ENCODE peak calls at places on chromosomes 16 and 17, in seven cellular contexts. Q, B, V, E, H, A and S are unnamed samples.

GRCh38 chr17:82400830-82401229 is 17.3 kb upstream of the HEXD start:
- DNase-seq in E (no peak), B (peak), Q (peak), A (no peak), V (no peak), H (no peak), S (no peak)

GRCh38 chr16:31086629-31086906 is 2.2 kb downstream of the PRSS53 start:
- DNase-seq in H (no peak), A (no peak), B (no peak), V (no peak), Q (no peak), E (no peak), S (no peak)

GRCh38 chr16:12340151-12340733 is 363.7 kb downstream of the SNX29 start:
- DNase-seq in E (peak), Q (no peak), V (peak), A (no peak), H (no peak), B (peak), S (peak)

GRCh38 chr16:5175263-5175662 is 77.7 kb upstream of the EEF2KMT start:
- DNase-seq in A (no peak), H (no peak), E (no peak), Q (no peak), B (no peak), V (no peak), S (no peak)

GRCh38 chr17:21089145-21089544 is 37.6 kb upstream of the DHRS7B start:
- DNase-seq in A (peak), Q (no peak), E (peak), V (no peak), H (no peak), B (peak), S (no peak)

GRCh38 chr16:554640-555413 is 5.4 kb upstream of the PRR35 start:
- DNase-seq in B (peak), A (peak), E (peak), V (no peak), Q (no peak), H (no peak), S (no peak)

GRCh38 chr17:29433551-29433950 is 43.4 kb downstream of the TAOK1 start:
- DNase-seq in E (no peak), A (no peak), H (no peak), Q (no peak), B (no peak), V (no peak), S (no peak)

GRCh38 chr17:82490512-82491195 is 28.9 kb upstream of the FOXK2 start:
- DNase-seq in V (peak), E (no peak), H (no peak), Q (no peak), A (no peak), B (no peak), S (peak)

GRCh38 chr17:68886401-68886800 is 68.8 kb downstream of the ABCA8 start:
- DNase-seq in A (no peak), V (no peak), Q (no peak), B (no peak), H (no peak), E (no peak), S (no peak)

GRCh38 chr16:53789159-53789558 is 85.2 kb downstream of the FTO start:
- DNase-seq in E (peak), H (peak), A (no peak), Q (no peak), V (no peak), B (peak), S (no peak)

GRCh38 chr17:80800775-80801391 is 190.8 kb upstream of the CHMP6 start:
- DNase-seq in H (no peak), Q (no peak), V (peak), A (no peak), B (no peak), E (peak), S (no peak)

GRCh38 chr17:14387036-14387435 is 86.2 kb downstream of the HS3ST3B1 start:
- DNase-seq in E (no peak), V (no peak), A (no peak), H (no peak), Q (no peak), B (no peak), S (no peak)

GRCh38 chr16:760498-761343 is at the start of gene MSLN:
- DNase-seq in B (no peak), A (peak), Q (no peak), H (no peak), E (peak), V (no peak), S (no peak)

GRCh38 chr16:287298-287811 is 4.4 kb downstream of the PDIA2 start:
- DNase-seq in B (no peak), A (no peak), H (no peak), V (peak), Q (no peak), E (no peak), S (peak)

GRCh38 chr17:37693328-37693727 is 50.1 kb upstream of the DDX52 start:
- DNase-seq in B (no peak), Q (no peak), A (no peak), E (no peak), V (no peak), H (no peak), S (no peak)

GRCh38 chr16:88404769-88405168 is 22.0 kb downstream of the ZNF469 start:
- DNase-seq in Q (no peak), E (no peak), B (no peak), H (no peak), A (no peak), V (no peak), S (no peak)

GRCh38 chr16:66542396-66542795 is 7.5 kb downstream of the TK2 start:
- DNase-seq in H (no peak), A (no peak), E (no peak), B (no peak), Q (no peak), V (no peak), S (no peak)

GRCh38 chr17:82734987-82735866 is at the start of gene FN3K:
- DNase-seq in Q (no peak), V (peak), H (no peak), B (peak), E (peak), A (peak), S (peak)

GRCh38 chr16:66137853-66138252 is 228.6 kb upstream of the CDH5 start:
- DNase-seq in A (no peak), B (no peak), Q (no peak), H (no peak), V (no peak), E (no peak), S (no peak)

GRCh38 chr17:565506-565905 is 149.1 kb downstream of the VPS53 start:
- DNase-seq in A (no peak), B (no peak), Q (no peak), V (no peak), E (no peak), H (no peak), S (no peak)

GRCh38 chr17:3002538-3003301 is 60.7 kb downstream of the OR1D5 start:
- DNase-seq in Q (no peak), V (no peak), B (no peak), E (no peak), H (no peak), A (no peak), S (no peak)

GRCh38 chr16:64878964-64879363 is 242.9 kb downstream of the CDH11 start:
- DNase-seq in A (no peak), V (no peak), Q (no peak), H (no peak), E (no peak), B (no peak), S (no peak)

GRCh38 chr17:77865109-77865611 is 93.3 kb upstream of the TNRC6C start:
- DNase-seq in A (no peak), Q (no peak), V (no peak), B (peak), H (no peak), E (no peak), S (no peak)

GRCh38 chr17:74512624-74513084 is 18.6 kb downstream of the CD300LB start:
- DNase-seq in A (peak), B (peak), V (no peak), E (peak), Q (no peak), H (no peak), S (no peak)

GRCh38 chr16:67729636-67730248 is 10.6 kb upstream of the GFOD2 start:
- DNase-seq in B (no peak), Q (no peak), V (no peak), E (no peak), A (no peak), H (no peak), S (no peak)

GRCh38 chr17:47967607-47968252 is 3.2 kb upstream of the CDK5RAP3 start:
- DNase-seq in Q (no peak), H (peak), E (peak), B (peak), V (no peak), A (peak), S (no peak)

GRCh38 chr17:68509151-68510057 is 2.8 kb upstream of the PRKAR1A start:
- DNase-seq in V (no peak), A (no peak), H (no peak), Q (no peak), B (no peak), E (no peak), S (peak)

GRCh38 chr16:89119661-89120141 is 26.0 kb downstream of the ACSF3 start:
- DNase-seq in A (no peak), V (no peak), Q (no peak), H (no peak), E (no peak), B (no peak), S (no peak)

GRCh38 chr17:70552230-70552981 is 383.1 kb downstream of the KCNJ2 start:
- DNase-seq in Q (no peak), E (peak), A (peak), V (peak), B (peak), H (no peak), S (peak)

GRCh38 chr17:57946798-57947358 is 8.3 kb downstream of the CUEDC1 start:
- DNase-seq in B (peak), A (peak), Q (no peak), E (peak), H (no peak), V (no peak), S (peak)

GRCh38 chr17:35875439-35876139 is 4.6 kb downstream of the CCL5 start:
- DNase-seq in Q (no peak), A (no peak), B (no peak), V (no peak), E (no peak), H (no peak), S (no peak)

GRCh38 chr17:58086953-58087352 is 3.7 kb downstream of the DYNLL2 start:
- DNase-seq in E (no peak), B (no peak), V (no peak), H (no peak), Q (no peak), A (no peak), S (no peak)

GRCh38 chr17:78133179-78133951 is 2.8 kb downstream of the TMC8 start:
- DNase-seq in V (no peak), H (no peak), Q (no peak), A (no peak), B (no peak), E (no peak), S (no peak)

GRCh38 chr17:64575431-64575830 is 68.7 kb downstream of the CEP95 start:
- DNase-seq in B (peak), H (no peak), V (no peak), A (no peak), Q (no peak), E (peak), S (no peak)